ENCODE peak calls at places on chromosome 5, in eight cellular contexts. One of them, this sample, is unnamed.

GRCh38 chr5:43840424-43841232 is 237.6 kb downstream of the NNT start:
- DNase-seq in progenitor cell of endocrine pancreas: no peak
- DNase-seq in mammary epithelial cell: no peak
- DNase-seq in lung: no peak
- DNase-seq in body of pancreas: no peak
- DNase-seq in foreskin fibroblast: peak
- DNase-seq in lower lobe of right lung: no peak
- DNase-seq in OCI-LY7: no peak
- DNase-seq in this sample: no peak

GRCh38 chr5:179812135-179812825 is 5.6 kb upstream of the MGAT4B start:
- DNase-seq in OCI-LY7: no peak
- DNase-seq in body of pancreas: no peak
- DNase-seq in foreskin fibroblast: no peak
- DNase-seq in progenitor cell of endocrine pancreas: no peak
- DNase-seq in lower lobe of right lung: peak
- DNase-seq in lung: no peak
- DNase-seq in mammary epithelial cell: no peak
- DNase-seq in this sample: no peak

GRCh38 chr5:23977996-23978395 is 470.6 kb downstream of the PRDM9 start:
- DNase-seq in progenitor cell of endocrine pancreas: no peak
- DNase-seq in mammary epithelial cell: no peak
- DNase-seq in body of pancreas: peak
- DNase-seq in OCI-LY7: peak
- DNase-seq in foreskin fibroblast: peak
- DNase-seq in lower lobe of right lung: no peak
- DNase-seq in lung: no peak
- DNase-seq in this sample: no peak

GRCh38 chr5:55108651-55109050 is 6.2 kb downstream of the GZMA start:
- DNase-seq in lung: no peak
- DNase-seq in body of pancreas: no peak
- DNase-seq in foreskin fibroblast: no peak
- DNase-seq in mammary epithelial cell: no peak
- DNase-seq in progenitor cell of endocrine pancreas: no peak
- DNase-seq in lower lobe of right lung: no peak
- DNase-seq in OCI-LY7: no peak
- DNase-seq in this sample: no peak

GRCh38 chr5:154575869-154576806 is 98.1 kb upstream of the HAND1 start:
- DNase-seq in progenitor cell of endocrine pancreas: no peak
- DNase-seq in mammary epithelial cell: no peak
- DNase-seq in foreskin fibroblast: no peak
- DNase-seq in lung: no peak
- DNase-seq in OCI-LY7: peak
- DNase-seq in body of pancreas: peak
- DNase-seq in lower lobe of right lung: no peak
- DNase-seq in this sample: no peak

GRCh38 chr5:112643339-112643971 is 94.2 kb upstream of the APC start:
- DNase-seq in lower lobe of right lung: no peak
- DNase-seq in lung: peak
- DNase-seq in foreskin fibroblast: no peak
- DNase-seq in mammary epithelial cell: no peak
- DNase-seq in progenitor cell of endocrine pancreas: no peak
- DNase-seq in body of pancreas: peak
- DNase-seq in OCI-LY7: no peak
- DNase-seq in this sample: no peak

GRCh38 chr5:92917044-92917443 is 664.0 kb downstream of the NR2F1-AS1 start:
- DNase-seq in mammary epithelial cell: no peak
- DNase-seq in body of pancreas: no peak
- DNase-seq in progenitor cell of endocrine pancreas: no peak
- DNase-seq in lung: no peak
- DNase-seq in lower lobe of right lung: no peak
- DNase-seq in OCI-LY7: no peak
- DNase-seq in foreskin fibroblast: no peak
- DNase-seq in this sample: no peak

GRCh38 chr5:75016896-75017295 is 35.5 kb downstream of the GCNT4 start:
- DNase-seq in body of pancreas: no peak
- DNase-seq in OCI-LY7: no peak
- DNase-seq in progenitor cell of endocrine pancreas: no peak
- DNase-seq in mammary epithelial cell: no peak
- DNase-seq in foreskin fibroblast: no peak
- DNase-seq in lower lobe of right lung: no peak
- DNase-seq in lung: no peak
- DNase-seq in this sample: no peak

GRCh38 chr5:156850206-156850751 is at the start of gene PPP1R2B:
- DNase-seq in body of pancreas: no peak
- DNase-seq in OCI-LY7: no peak
- DNase-seq in foreskin fibroblast: no peak
- DNase-seq in progenitor cell of endocrine pancreas: no peak
- DNase-seq in lower lobe of right lung: no peak
- DNase-seq in lung: no peak
- DNase-seq in mammary epithelial cell: no peak
- DNase-seq in this sample: no peak

GRCh38 chr5:171867786-171868185 is 82.2 kb downstream of the SMIM23 start:
- DNase-seq in lower lobe of right lung: no peak
- DNase-seq in progenitor cell of endocrine pancreas: no peak
- DNase-seq in OCI-LY7: no peak
- DNase-seq in foreskin fibroblast: peak
- DNase-seq in mammary epithelial cell: peak
- DNase-seq in body of pancreas: no peak
- DNase-seq in lung: no peak
- DNase-seq in this sample: no peak

GRCh38 chr5:15763754-15764153 is 263.8 kb downstream of the FBXL7 start:
- DNase-seq in foreskin fibroblast: peak
- DNase-seq in lung: no peak
- DNase-seq in mammary epithelial cell: no peak
- DNase-seq in OCI-LY7: no peak
- DNase-seq in body of pancreas: no peak
- DNase-seq in progenitor cell of endocrine pancreas: no peak
- DNase-seq in lower lobe of right lung: no peak
- DNase-seq in this sample: no peak

GRCh38 chr5:61275841-61276240 is 56.2 kb upstream of the ZSWIM6 start:
- DNase-seq in OCI-LY7: no peak
- DNase-seq in body of pancreas: no peak
- DNase-seq in lung: peak
- DNase-seq in mammary epithelial cell: peak
- DNase-seq in lower lobe of right lung: peak
- DNase-seq in progenitor cell of endocrine pancreas: no peak
- DNase-seq in foreskin fibroblast: peak
- DNase-seq in this sample: no peak

GRCh38 chr5:17087035-17087434 is 130.4 kb upstream of the BASP1 start:
- DNase-seq in foreskin fibroblast: peak
- DNase-seq in OCI-LY7: no peak
- DNase-seq in lung: no peak
- DNase-seq in lower lobe of right lung: no peak
- DNase-seq in body of pancreas: no peak
- DNase-seq in progenitor cell of endocrine pancreas: no peak
- DNase-seq in mammary epithelial cell: no peak
- DNase-seq in this sample: no peak

GRCh38 chr5:145982572-145983314 is 46.4 kb downstream of the SH3RF2 start:
- DNase-seq in foreskin fibroblast: no peak
- DNase-seq in lower lobe of right lung: no peak
- DNase-seq in OCI-LY7: no peak
- DNase-seq in lung: no peak
- DNase-seq in body of pancreas: no peak
- DNase-seq in mammary epithelial cell: no peak
- DNase-seq in progenitor cell of endocrine pancreas: no peak
- DNase-seq in this sample: no peak

GRCh38 chr5:145981612-145982571 is 45.5 kb downstream of the SH3RF2 start:
- DNase-seq in body of pancreas: peak
- DNase-seq in mammary epithelial cell: peak
- DNase-seq in foreskin fibroblast: no peak
- DNase-seq in progenitor cell of endocrine pancreas: no peak
- DNase-seq in OCI-LY7: no peak
- DNase-seq in lung: peak
- DNase-seq in lower lobe of right lung: peak
- DNase-seq in this sample: peak

GRCh38 chr5:145980257-145980656 is 43.9 kb downstream of the SH3RF2 start:
- DNase-seq in lung: no peak
- DNase-seq in mammary epithelial cell: no peak
- DNase-seq in lower lobe of right lung: no peak
- DNase-seq in OCI-LY7: no peak
- DNase-seq in foreskin fibroblast: no peak
- DNase-seq in body of pancreas: no peak
- DNase-seq in progenitor cell of endocrine pancreas: no peak
- DNase-seq in this sample: no peak

GRCh38 chr5:145979270-145980223 is 43.2 kb downstream of the SH3RF2 start:
- DNase-seq in lower lobe of right lung: no peak
- DNase-seq in progenitor cell of endocrine pancreas: no peak
- DNase-seq in lung: no peak
- DNase-seq in OCI-LY7: no peak
- DNase-seq in mammary epithelial cell: no peak
- DNase-seq in body of pancreas: peak
- DNase-seq in foreskin fibroblast: no peak
- DNase-seq in this sample: no peak

DNA sequence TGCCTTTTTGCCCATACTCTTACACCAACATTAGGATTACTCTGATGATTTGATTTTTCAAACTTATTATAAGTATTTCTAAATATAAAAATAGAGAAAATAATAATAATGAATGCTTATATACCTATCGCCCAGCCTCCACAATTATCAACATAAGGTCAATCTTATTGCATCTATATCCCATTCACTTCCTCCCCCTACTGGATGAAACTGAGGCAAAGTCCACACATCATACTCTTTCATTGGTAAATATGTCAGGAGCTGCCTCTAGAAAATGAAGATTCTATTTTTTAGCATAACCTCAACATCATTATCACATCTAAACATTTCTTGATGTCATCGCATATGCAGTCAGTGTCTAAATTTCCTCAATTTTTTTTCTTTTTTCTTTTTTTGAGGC is 44.3 kb downstream of the SH3RF2 start:
- DNase-seq in progenitor cell of endocrine pancreas: no peak
- DNase-seq in body of pancreas: no peak
- DNase-seq in lower lobe of right lung: no peak
- DNase-seq in lung: no peak
- DNase-seq in mammary epithelial cell: no peak
- DNase-seq in foreskin fibroblast: no peak
- DNase-seq in OCI-LY7: no peak
- DNase-seq in this sample: no peak
- TF ChIP-seq CTCF in progenitor cell of endocrine pancreas: no peak
- TF ChIP-seq CTCF in body of pancreas: peak
- TF ChIP-seq CTCF in lower lobe of right lung: no peak
- TF ChIP-seq CTCF in lung: no peak
- TF ChIP-seq CTCF in mammary epithelial cell: peak
- TF ChIP-seq CTCF in foreskin fibroblast: no peak
- TF ChIP-seq CTCF in OCI-LY7: no peak
- TF ChIP-seq CTCF in this sample: no peak

GRCh38 chr5:155833282-155833681 is 493.7 kb upstream of the SGCD start:
- DNase-seq in mammary epithelial cell: no peak
- DNase-seq in body of pancreas: no peak
- DNase-seq in OCI-LY7: peak
- DNase-seq in progenitor cell of endocrine pancreas: no peak
- DNase-seq in lower lobe of right lung: no peak
- DNase-seq in lung: no peak
- DNase-seq in foreskin fibroblast: no peak
- DNase-seq in this sample: no peak
- TF ChIP-seq CTCF in mammary epithelial cell: no peak
- TF ChIP-seq CTCF in body of pancreas: no peak
- TF ChIP-seq CTCF in OCI-LY7: peak
- TF ChIP-seq CTCF in progenitor cell of endocrine pancreas: no peak
- TF ChIP-seq CTCF in lower lobe of right lung: no peak
- TF ChIP-seq CTCF in lung: no peak
- TF ChIP-seq CTCF in foreskin fibroblast: no peak
- TF ChIP-seq CTCF in this sample: no peak

DNA sequence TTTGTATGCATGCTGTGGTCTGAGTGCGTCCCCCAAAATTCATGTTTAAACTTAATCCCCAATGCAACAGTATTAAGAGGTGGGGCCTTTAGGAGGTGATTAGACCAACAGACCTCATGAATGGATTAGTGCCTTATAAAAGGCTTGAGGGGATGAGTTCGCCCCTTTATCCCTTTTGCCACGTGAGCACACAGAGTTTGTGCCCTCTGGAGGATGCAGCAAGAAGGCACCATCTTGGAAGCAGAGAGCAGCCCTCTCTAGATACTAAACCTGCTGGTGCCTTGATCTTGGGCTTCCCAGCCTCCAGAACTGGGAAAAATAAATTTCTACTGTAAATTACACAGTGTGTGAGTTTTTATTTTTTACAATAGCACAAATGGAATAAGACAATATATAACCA is 177.1 kb upstream of the SPRY4 start:
- DNase-seq in lung: no peak
- DNase-seq in OCI-LY7: no peak
- DNase-seq in mammary epithelial cell: no peak
- DNase-seq in progenitor cell of endocrine pancreas: no peak
- DNase-seq in lower lobe of right lung: no peak
- DNase-seq in foreskin fibroblast: no peak
- DNase-seq in body of pancreas: no peak
- DNase-seq in this sample: no peak
- TF ChIP-seq CTCF in lung: no peak
- TF ChIP-seq CTCF in OCI-LY7: no peak
- TF ChIP-seq CTCF in mammary epithelial cell: no peak
- TF ChIP-seq CTCF in progenitor cell of endocrine pancreas: no peak
- TF ChIP-seq CTCF in lower lobe of right lung: no peak
- TF ChIP-seq CTCF in foreskin fibroblast: no peak
- TF ChIP-seq CTCF in body of pancreas: no peak
- TF ChIP-seq CTCF in this sample: no peak

DNA sequence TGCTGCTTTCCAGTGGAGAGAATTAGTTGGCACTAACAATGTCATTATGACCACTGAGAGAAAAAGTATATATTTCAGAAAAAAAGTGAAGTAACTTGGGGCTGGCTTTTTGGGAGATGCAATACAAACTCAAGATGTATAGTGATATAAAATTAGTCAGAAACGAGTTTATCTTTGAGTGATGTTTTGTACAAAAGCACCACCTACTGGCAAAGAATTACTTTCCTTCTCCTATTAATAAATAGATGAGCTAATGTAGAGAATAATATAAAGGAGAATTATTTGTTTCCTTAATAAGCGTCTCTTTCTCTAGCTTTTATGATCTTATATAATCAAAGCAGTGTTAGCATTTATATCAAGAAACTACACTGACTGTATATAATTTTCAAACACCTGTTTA is 158.8 kb downstream of the MEF2C start:
- DNase-seq in progenitor cell of endocrine pancreas: no peak
- DNase-seq in OCI-LY7: no peak
- DNase-seq in lung: no peak
- DNase-seq in mammary epithelial cell: peak
- DNase-seq in foreskin fibroblast: peak
- DNase-seq in lower lobe of right lung: no peak
- DNase-seq in body of pancreas: no peak
- DNase-seq in this sample: no peak
- TF ChIP-seq CTCF in progenitor cell of endocrine pancreas: peak
- TF ChIP-seq CTCF in OCI-LY7: peak
- TF ChIP-seq CTCF in lung: no peak
- TF ChIP-seq CTCF in mammary epithelial cell: peak
- TF ChIP-seq CTCF in foreskin fibroblast: no peak
- TF ChIP-seq CTCF in lower lobe of right lung: no peak
- TF ChIP-seq CTCF in body of pancreas: peak
- TF ChIP-seq CTCF in this sample: no peak